ENCODE peak calls at places on chromosomes 6 and 20, in seven cellular contexts. Y is occipital lobe; G is A673; S is fibroblast of lung; K is stimulated activated CD4-positive, alpha-beta T cell treated with anti-CD3 and anti-CD28 coated beads, Interleukin-1b, Interleukin-23, amount 100 ng/mL, for 4 hours; D is stimulated activated CD8-positive, alpha-beta memory T cell treated with anti-CD3 and anti-CD28 coated beads, Interleukin-4, amount 100 ng/mL, for 4 hours; C is cardiac muscle cell. R is an unnamed sample.

GRCh38 chr6:169425628-169426370 is 172.2 kb upstream of the THBS2 start:
- DNase-seq in Y (no peak), G (no peak), S (no peak), K (no peak), D (no peak), C (no peak), R (no peak)

GRCh38 chr6:123805921-123806320 is 2.3 kb downstream of the NKAIN2 start:
- DNase-seq in Y (no peak), G (no peak), S (no peak), K (no peak), D (no peak), C (no peak), R (no peak)

GRCh38 chr6:20877008-20877937 is 343.0 kb downstream of the CDKAL1 start:
- DNase-seq in Y (no peak), G (peak; percentile 17), S (peak; percentile 97), K (no peak), D (no peak), C (no peak), R (no peak)

GRCh38 chr6:153493501-153493900 is 362.4 kb upstream of the RGS17 start:
- DNase-seq in Y (no peak), G (no peak), S (no peak), K (no peak), D (no peak), C (no peak), R (no peak)

GRCh38 chr6:73521351-73522254 is 771 bp upstream of the EEF1A1 start:
- DNase-seq in Y (peak; percentile 79), G (peak; percentile 57), S (peak; percentile 85), K (peak; percentile 57), D (peak; percentile 41), C (peak; percentile 77), R (peak; percentile 69)

GRCh38 chr20:10359621-10360040 is 74.4 kb downstream of the MKKS start:
- DNase-seq in Y (no peak), G (no peak), S (peak; percentile 77), K (no peak), D (no peak), C (no peak), R (no peak)

GRCh38 chr6:101126501-101126900 is 245.4 kb upstream of the ASCC3 start:
- DNase-seq in Y (no peak), G (no peak), S (no peak), K (no peak), D (no peak), C (no peak), R (no peak)

GRCh38 chr6:41667195-41667594 is 28.9 kb downstream of the MDFI start:
- DNase-seq in Y (no peak), G (no peak), S (no peak), K (no peak), D (no peak), C (no peak), R (no peak)

GRCh38 chr6:30834643-30835042 is 49.7 kb upstream of the DDR1 start:
- DNase-seq in Y (no peak), G (no peak), S (no peak), K (no peak), D (no peak), C (no peak), R (no peak)

GRCh38 chr6:75207211-75207984 is 1.5 kb upstream of the COL12A1 start:
- DNase-seq in Y (no peak), G (no peak), S (peak; percentile 54), K (no peak), D (no peak), C (no peak), R (no peak)

GRCh38 chr6:69914015-69914485 is 47.7 kb downstream of the COL19A1 start:
- DNase-seq in Y (no peak), G (peak; percentile 58), S (no peak), K (no peak), D (no peak), C (no peak), R (no peak)

GRCh38 chr6:44696099-44696498 is 308.6 kb downstream of the CDC5L start:
- DNase-seq in Y (no peak), G (no peak), S (peak; percentile 88), K (no peak), D (no peak), C (no peak), R (no peak)

GRCh38 chr20:24917056-24917455 is 32.0 kb upstream of the CST7 start:
- DNase-seq in Y (no peak), G (no peak), S (no peak), K (no peak), D (no peak), C (no peak), R (no peak)

GRCh38 chr6:151553416-151554158 is 59.8 kb downstream of the CCDC170 start:
- DNase-seq in Y (no peak), G (no peak), S (no peak), K (no peak), D (no peak), C (no peak), R (no peak)

GRCh38 chr6:154479388-154480143 is 30.9 kb downstream of the CNKSR3 start:
- DNase-seq in Y (no peak), G (peak; percentile 50), S (peak; percentile 77), K (no peak), D (no peak), C (no peak), R (no peak)

GRCh38 chr6:79440590-79440989 is 96.6 kb downstream of the LCA5 start:
- DNase-seq in Y (no peak), G (no peak), S (no peak), K (no peak), D (no peak), C (no peak), R (no peak)

GRCh38 chr6:134419717-134420116 is 101.8 kb upstream of the SGK1 start:
- DNase-seq in Y (no peak), G (no peak), S (peak; percentile 56), K (no peak), D (no peak), C (no peak), R (no peak)

GRCh38 chr6:47710295-47710694 is 11.9 kb downstream of the ADGRF4 start:
- DNase-seq in Y (no peak), G (no peak), S (no peak), K (no peak), D (no peak), C (no peak), R (no peak)

GRCh38 chr20:51380401-51381385 is 161.8 kb downstream of the NFATC2 start:
- DNase-seq in Y (no peak), G (no peak), S (no peak), K (no peak), D (no peak), C (peak; percentile 36), R (no peak)

R was measured in activated CD4-positive, alpha-beta T cell treated with anti-CD3 and anti-CD28 coated beads for 1 hour.